ENCODE peak calls at places on chromosome 9, in four cellular contexts. D is activated CD8-positive, alpha-beta memory T cell treated with anti-CD3 and anti-CD28 coated beads, Interleukin-2, amount 50 U/mL, for 4 hours; P is HCEC 1CT; V is non-pigmented ciliary epithelial cell. B is an unnamed sample.

GRCh38 chr9:94656190-94656589 is 16.9 kb upstream of the FBP1 start:
- DNase-seq in V (no peak), P (no peak), D (no peak), B (no peak)

GRCh38 chr9:14687042-14687719 is 6.1 kb downstream of the ZDHHC21 start:
- DNase-seq in V (peak; percentile 67), D (no peak), P (peak; percentile 90), B (no peak)

GRCh38 chr9:98109052-98109451 is 10.0 kb downstream of the TRIM14 start:
- DNase-seq in D (no peak), P (no peak), V (no peak), B (no peak)

GRCh38 chr9:23772384-23772783 is 53.7 kb downstream of the ELAVL2 start:
- DNase-seq in V (no peak), D (no peak), P (no peak), B (no peak)

GRCh38 chr9:20316372-20316771 is 305.9 kb downstream of the MLLT3 start:
- DNase-seq in D (no peak), V (no peak), P (no peak), B (no peak)

GRCh38 chr9:9498147-9498546 is 1114.7 kb downstream of the PTPRD start:
- DNase-seq in P (no peak), D (no peak), V (no peak), B (no peak)

GRCh38 chr9:88460583-88461332 is 72.5 kb downstream of the SPIN1 start:
- DNase-seq in D (no peak), V (no peak), P (no peak), B (no peak)

GRCh38 chr9:90033030-90033650 is 428.3 kb downstream of the GADD45G start:
- DNase-seq in V (no peak), P (no peak), D (no peak), B (no peak)

GRCh38 chr9:128823903-128824406 is 5.6 kb downstream of the SPOUT1 start:
- DNase-seq in P (no peak), D (no peak), V (no peak), B (no peak)

GRCh38 chr9:76756273-76756650 is 8.0 kb upstream of the PCA3 start:
- DNase-seq in P (peak; percentile 27), V (no peak), D (no peak), B (no peak)

GRCh38 chr9:76560481-76560891 is 101.5 kb downstream of the GCNT1 start:
- DNase-seq in P (peak; percentile 56), D (no peak), V (peak; percentile 44), B (no peak)

GRCh38 chr9:69040646-69041045 is 5.1 kb downstream of the FXN start:
- DNase-seq in D (no peak), P (no peak), V (no peak), B (no peak)

GRCh38 chr9:112867275-112867991 is 23.2 kb downstream of the SLC46A2 start:
- DNase-seq in V (peak; percentile 31), P (peak; percentile 81), D (no peak), B (no peak)

GRCh38 chr9:21334603-21334968 is 618 bp downstream of the KLHL9 start:
- DNase-seq in P (peak; percentile 18), D (no peak), V (no peak), B (no peak)

GRCh38 chr9:109331353-109331752 is 10.5 kb upstream of the EPB41L4B start:
- DNase-seq in V (no peak), D (no peak), P (no peak), B (no peak)

GRCh38 chr9:104138243-104138642 is 44.1 kb downstream of the SMC2 start:
- DNase-seq in P (no peak), D (no peak), V (no peak), B (no peak)

GRCh38 chr9:6686396-6686795 is 40.9 kb upstream of the GLDC start:
- DNase-seq in V (no peak), P (peak; percentile 49), D (no peak), B (no peak)

GRCh38 chr9:111013250-111013649 is 25.0 kb downstream of the LPAR1 start:
- DNase-seq in D (no peak), P (no peak), V (no peak), B (no peak)

GRCh38 chr9:7368410-7369292 is 430.9 kb downstream of the DMAC1 start:
- DNase-seq in V (peak; percentile 24), P (peak; percentile 91), D (no peak), B (no peak)

GRCh38 chr9:77820293-77820954 is 172.3 kb upstream of the GNA14 start:
- DNase-seq in V (no peak), P (peak; percentile 72), D (no peak), B (no peak)

GRCh38 chr9:27537027-27537435 is 7.4 kb upstream of the MOB3B start:
- DNase-seq in V (no peak), D (no peak), P (no peak), B (no peak)

GRCh38 chr9:18473551-18474279 is at the start of gene ADAMTSL1:
- DNase-seq in D (no peak), V (peak; percentile 72), P (peak; percentile 52), B (no peak)

GRCh38 chr9:109797509-109797908 is 17.5 kb downstream of the PALM2AKAP2 start:
- DNase-seq in V (no peak), D (no peak), P (no peak), B (no peak)

GRCh38 chr9:122402403-122403268 is 31.8 kb downstream of the PTGS1 start:
- DNase-seq in V (peak; percentile 92), D (no peak), P (peak; percentile 99), B (no peak)

GRCh38 chr9:108416321-108416720 is 439.5 kb downstream of the ACTL7B start:
- DNase-seq in V (no peak), D (no peak), P (peak; percentile 17), B (no peak)

GRCh38 chr9:128902351-128903078 is 18.3 kb upstream of the PHYHD1 start:
- DNase-seq in P (no peak), D (peak; percentile 83), V (no peak), B (no peak)

GRCh38 chr9:112162644-112163413 is 12.3 kb downstream of the SUSD1 start:
- DNase-seq in P (no peak), V (no peak), D (no peak), B (no peak)

GRCh38 chr9:114365194-114365593 is 22.6 kb downstream of the AKNA start:
- DNase-seq in V (no peak), D (no peak), P (no peak), B (no peak)

GRCh38 chr9:87567988-87568800 is 70.5 kb downstream of the DAPK1 start:
- DNase-seq in V (no peak), P (no peak), D (no peak), B (no peak)